ENCODE peak calls at places on chromosomes 16 and 17, in five cellular contexts. F, U, B, V and I are unnamed samples.

GRCh38 chr17:60901806-60902205 is 224.2 kb downstream of the BCAS3 start:
- DNase-seq in B (peak), U (no peak), F (peak), V (peak), I (no peak)

GRCh38 chr17:50479522-50480141 is 972 bp downstream of the RSAD1 start:
- DNase-seq in U (peak), B (peak), V (peak), F (peak), I (peak)

GRCh38 chr16:23833960-23834685 is 1.7 kb upstream of the PRKCB start:
- DNase-seq in B (no peak), U (no peak), F (no peak), V (no peak), I (no peak)

GRCh38 chr17:44941712-44942331 is 5.8 kb downstream of the KIF18B start:
- DNase-seq in B (no peak), V (no peak), F (no peak), U (peak), I (no peak)

GRCh38 chr16:31460582-31461002 is 1.3 kb downstream of the ARMC5 start:
- DNase-seq in B (peak), F (peak), U (no peak), V (peak), I (peak)

GRCh38 chr17:43434902-43435319 is 36.1 kb downstream of the ARL4D start:
- DNase-seq in U (no peak), F (no peak), B (no peak), V (no peak), I (no peak)

GRCh38 chr17:40450175-40450574 is 6.9 kb downstream of the IGFBP4 start:
- DNase-seq in V (peak), B (peak), F (peak), U (no peak), I (peak)

GRCh38 chr17:18041776-18042175 is 2.6 kb downstream of the GID4 start:
- DNase-seq in F (no peak), U (no peak), V (peak), B (peak), I (no peak)

GRCh38 chr17:60091109-60091508 is 12.4 kb upstream of the HEATR6 start:
- DNase-seq in V (no peak), B (no peak), U (no peak), F (no peak), I (no peak)

GRCh38 chr16:14350626-14351025 is 279.4 kb downstream of the PARN start:
- DNase-seq in F (no peak), V (no peak), U (no peak), B (no peak), I (no peak)